ENCODE peak calls at places on chromosomes 16 and 17, in six cellular contexts. C is CD4-positive, CD25-positive, alpha-beta regulatory T cell; G is aorta; U is colonic mucosa; O is suprapubic skin; S is heart left ventricle. B is an unnamed sample. For H3K4me1, the result is how much of the 10 kb centered on the place peaks cover.

GRCh38 chr17:33287096-33287495 is 6.0 kb downstream of the ASIC2 start:
- DNase-seq in C (no peak), G (no peak), U (no peak), O (no peak), S (no peak), B (no peak)

GRCh38 chr16:31706925-31707324 is 166.7 kb upstream of the ZNF267 start:
- DNase-seq in C (no peak), G (no peak), U (no peak), O (no peak), S (no peak), B (no peak)

GRCh38 chr16:31476305-31477219 is 4.6 kb downstream of the TGFB1I1 start:
- DNase-seq in C (peak), G (peak), U (peak), O (peak), S (peak), B (no peak)

GRCh38 chr17:74757502-74757901 is 9.1 kb downstream of the NHERF1 start:
- DNase-seq in C (no peak), G (no peak), U (no peak), O (no peak), S (peak), B (no peak)

GRCh38 chr17:77356690-77357201 is 216.0 kb downstream of the SEC14L1 start:
- DNase-seq in C (no peak), G (no peak), U (peak), O (peak), S (no peak), B (no peak)

GRCh38 chr17:17239832-17240231 is 2.9 kb upstream of the FLCN start:
- DNase-seq in C (no peak), G (no peak), U (no peak), O (no peak), S (no peak), B (no peak)

GRCh38 chr17:58587713-58588117 is 73.3 kb upstream of the MTMR4 start:
- DNase-seq in C (peak), G (peak), U (peak), O (no peak), S (peak), B (peak)

GRCh38 chr17:77420804-77421634 is 280.2 kb downstream of the SEC14L1 start:
- DNase-seq in C (peak), G (no peak), U (no peak), O (no peak), S (peak), B (peak)

GRCh38 chr17:32519769-32520701 is 33.2 kb downstream of the CDK5R1 start:
- DNase-seq in C (peak), G (no peak), U (peak), O (peak), S (no peak), B (peak)

GRCh38 chr17:7119314-7119713 is 4.7 kb upstream of the ASGR2 start:
- DNase-seq in C (no peak), G (peak), U (no peak), O (no peak), S (peak), B (no peak)

GRCh38 chr16:21659124-21659523 is 4.6 kb upstream of the OTOA start:
- DNase-seq in C (no peak), G (no peak), U (no peak), O (no peak), S (no peak), B (no peak)
- H3K4me1 ChIP-seq in C (under half), G (under half), U (under half), O (under half), S (half or more), B (under half)

DNA sequence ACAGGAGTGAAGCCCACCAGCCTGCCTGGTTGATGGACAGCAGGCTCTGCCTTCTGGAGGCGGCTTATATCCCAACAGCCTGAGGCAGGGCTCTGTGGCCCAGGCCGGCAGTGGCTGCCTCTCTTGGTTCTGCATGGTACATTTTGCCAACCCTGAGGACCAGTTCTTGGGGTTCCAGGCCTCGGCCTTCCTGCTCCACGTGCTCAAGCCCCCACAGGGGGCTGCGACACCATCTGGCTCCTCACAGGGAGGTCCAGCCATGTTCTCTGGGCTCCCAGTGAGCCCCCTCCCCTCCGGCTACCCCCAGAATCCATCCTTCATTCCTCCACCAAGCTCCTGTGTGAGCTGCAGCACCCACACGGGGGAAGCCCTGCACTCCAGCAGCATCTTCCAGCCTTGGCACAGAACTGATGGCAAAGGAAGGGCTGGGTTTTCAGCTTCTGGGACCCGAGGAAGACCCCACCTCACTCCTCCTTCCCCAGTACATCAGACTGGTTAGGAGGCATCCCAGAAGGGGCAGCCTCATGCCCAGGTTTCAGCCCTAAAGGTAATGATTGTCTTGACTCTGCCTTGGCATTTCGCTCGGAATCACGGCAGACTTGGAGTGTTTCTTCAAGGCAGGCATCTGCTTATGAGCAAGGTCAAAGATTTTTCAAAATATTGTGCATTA is 231.2 kb downstream of the CPPED1 start:
- DNase-seq in C (no peak), G (peak), U (no peak), O (no peak), S (no peak), B (no peak)
- H3K4me1 ChIP-seq in C (under half), G (under half), U (under half), O (under half), S (under half), B (under half)

GRCh38 chr17:46190763-46191162 is 2.5 kb downstream of the KANSL1 start:
- DNase-seq in C (no peak), G (no peak), U (no peak), O (no peak), S (no peak), B (peak)
- H3K4me1 ChIP-seq in C (half or more), G (under half), U (under half), O (half or more), S (half or more), B (under half)

GRCh38 chr17:4179071-4179470 is 36.1 kb downstream of the CYB5D2 start:
- DNase-seq in C (no peak), G (peak), U (no peak), O (no peak), S (no peak), B (no peak)

GRCh38 chr17:4178651-4179050 is 35.7 kb downstream of the CYB5D2 start:
- DNase-seq in C (no peak), G (peak), U (no peak), O (no peak), S (no peak), B (no peak)

GRCh38 chr17:4176803-4177472 is 33.9 kb downstream of the CYB5D2 start:
- DNase-seq in C (no peak), G (peak), U (no peak), O (no peak), S (no peak), B (no peak)

GRCh38 chr17:4175921-4176802 is 33.2 kb downstream of the CYB5D2 start:
- DNase-seq in C (peak), G (peak), U (no peak), O (no peak), S (no peak), B (peak)

GRCh38 chr17:4177732-4178131 is 34.7 kb downstream of the CYB5D2 start:
- DNase-seq in C (no peak), G (peak), U (no peak), O (no peak), S (no peak), B (no peak)
- H3K4me1 ChIP-seq in C (under half), G (under half), U (under half), O (under half), S (under half), B (under half)

GRCh38 chr16:67959520-67959919 is 8.9 kb downstream of the SLC12A4 start:
- DNase-seq in C (no peak), G (peak), U (no peak), O (no peak), S (peak), B (peak)

GRCh38 chr16:67963325-67964321 is 4.8 kb downstream of the SLC12A4 start:
- DNase-seq in C (no peak), G (peak), U (no peak), O (no peak), S (no peak), B (peak)

GRCh38 chr16:67959930-67960329 is 8.5 kb downstream of the SLC12A4 start:
- DNase-seq in C (no peak), G (no peak), U (no peak), O (no peak), S (no peak), B (no peak)

GRCh38 chr16:67962135-67962534 is 6.3 kb downstream of the SLC12A4 start:
- DNase-seq in C (no peak), G (no peak), U (no peak), O (no peak), S (no peak), B (no peak)

GRCh38 chr16:67961551-67961957 is 6.9 kb downstream of the SLC12A4 start:
- DNase-seq in C (no peak), G (peak), U (peak), O (no peak), S (no peak), B (no peak)
- H3K4me1 ChIP-seq in C (under half), G (under half), U (under half), O (half or more), S (half or more), B (half or more)

GRCh38 chr16:85443116-85443515 is 170.0 kb upstream of the GSE1 start:
- DNase-seq in C (no peak), G (no peak), U (no peak), O (no peak), S (no peak), B (no peak)
- H3K4me1 ChIP-seq in C (under half), G (under half), U (under half), O (under half), S (under half), B (under half)

GRCh38 chr17:1379208-1379929 is 20.7 kb downstream of the YWHAE start:
- DNase-seq in C (no peak), G (peak), U (no peak), O (no peak), S (no peak), B (no peak)

GRCh38 chr17:1376061-1376460 is 24.0 kb downstream of the YWHAE start:
- DNase-seq in C (no peak), G (no peak), U (no peak), O (no peak), S (no peak), B (no peak)

GRCh38 chr17:1375615-1376014 is 24.4 kb downstream of the YWHAE start:
- DNase-seq in C (no peak), G (no peak), U (no peak), O (no peak), S (no peak), B (no peak)

GRCh38 chr17:1379930-1380313 is 20.1 kb downstream of the YWHAE start:
- DNase-seq in C (no peak), G (peak), U (no peak), O (no peak), S (no peak), B (no peak)

GRCh38 chr17:1377334-1377733 is 22.7 kb downstream of the YWHAE start:
- DNase-seq in C (no peak), G (peak), U (no peak), O (no peak), S (no peak), B (no peak)
- H3K4me1 ChIP-seq in C (half or more), G (under half), U (under half), O (half or more), S (half or more), B (half or more)

DNA sequence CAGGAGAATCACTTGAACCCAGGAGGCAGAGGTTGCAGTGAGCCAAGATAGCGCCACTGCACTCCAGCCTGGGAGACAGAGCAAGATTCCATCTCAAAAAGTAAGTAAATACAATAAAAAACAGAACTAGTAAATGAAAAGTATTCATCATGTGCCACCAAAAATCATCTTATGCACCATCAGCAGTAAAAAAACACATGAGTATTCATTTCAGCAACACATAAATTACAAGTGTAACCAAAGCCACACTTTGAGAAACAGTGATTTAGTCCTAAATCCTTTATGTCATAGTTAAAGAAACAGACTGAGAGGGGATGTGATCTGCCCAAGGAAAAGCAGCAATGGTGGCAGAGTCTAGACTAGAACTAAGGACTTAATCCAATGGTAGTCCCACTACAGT is 13.0 kb downstream of the DCUN1D3 start:
- DNase-seq in C (no peak), G (no peak), U (no peak), O (no peak), S (no peak), B (no peak)
- H3K4me1 ChIP-seq in C (under half), G (under half), U (under half), O (under half), S (half or more), B (half or more)